ENCODE peak calls at places on chromosomes 6 and 20, in four cellular contexts. W is stimulated activated naive CD4-positive, alpha-beta T cell; C is mucosa of gallbladder; R is GM04504. U is an unnamed sample.

GRCh38 chr6:87656857-87657256 is 45.2 kb downstream of the AKIRIN2 start:
- DNase-seq in W (peak), R (no peak), C (no peak), U (no peak)

GRCh38 chr6:74115674-74116073 is 419.7 kb downstream of the CD109 start:
- DNase-seq in W (no peak), R (no peak), C (no peak), U (no peak)

GRCh38 chr6:157099912-157100593 is 223.3 kb downstream of the TMEM242 start:
- DNase-seq in C (peak), W (peak), R (no peak), U (no peak)

GRCh38 chr6:19578489-19578888 is 258.7 kb upstream of the ID4 start:
- DNase-seq in R (peak), C (no peak), W (no peak), U (peak)

GRCh38 chr6:126015869-126016268 is 29.5 kb downstream of the TRMT11 start:
- DNase-seq in C (no peak), W (no peak), R (no peak), U (no peak)

GRCh38 chr6:12249516-12250394 is 40.4 kb upstream of the EDN1 start:
- DNase-seq in W (no peak), C (no peak), R (no peak), U (no peak)

GRCh38 chr20:64167676-64168075 is 3.4 kb downstream of the MYT1 start:
- DNase-seq in W (no peak), C (no peak), R (peak), U (no peak)

GRCh38 chr6:121491576-121491975 is 56.1 kb downstream of the GJA1 start:
- DNase-seq in W (no peak), C (no peak), R (no peak), U (no peak)

GRCh38 chr20:45407067-45407745 is 883 bp upstream of the DBNDD2 start:
- DNase-seq in C (peak), W (no peak), R (no peak), U (no peak)

GRCh38 chr20:688809-689208 is 13.2 kb upstream of the SCRT2 start:
- DNase-seq in W (no peak), C (no peak), R (no peak), U (no peak)

U was measured in GM04503.